ENCODE peak calls at places on chromosomes 7 and 10, in five cellular contexts. C, P, Q, D and O are unnamed samples.
A peak's percentile ranks its signal among the peaks of the same experiment; 100 is the strongest.

GRCh38 chr7:155788616-155789000 is 23.7 kb downstream of the SHH start:
- DNase-seq in C (no peak), D (no peak), P (no peak), Q (no peak), O (no peak)

GRCh38 chr10:103612462-103613365 is 119.2 kb downstream of the NEURL1 start:
- DNase-seq in Q (peak; percentile 34), P (no peak), C (peak; percentile 92), D (no peak), O (no peak)

GRCh38 chr10:75407716-75408511 is 6.3 kb upstream of the ZNF503 start:
- DNase-seq in P (peak; percentile 80), C (peak; percentile 28), D (peak; percentile 56), Q (no peak), O (no peak)

GRCh38 chr7:155209920-155210319 is 87.8 kb upstream of the INSIG1 start:
- DNase-seq in P (no peak), C (no peak), Q (no peak), D (no peak), O (no peak)

GRCh38 chr7:25662881-25663588 is 434.7 kb upstream of the NPVF start:
- DNase-seq in P (no peak), C (no peak), D (no peak), Q (no peak), O (no peak)

GRCh38 chr10:35356725-35357092 is 20.4 kb downstream of the CCNY start:
- DNase-seq in Q (no peak), D (no peak), P (no peak), C (no peak), O (no peak)

GRCh38 chr7:112205348-112206237 is 606 bp downstream of the DOCK4 start:
- DNase-seq in P (peak; percentile 75), D (peak; percentile 64), Q (no peak), C (peak; percentile 67), O (peak; percentile 26)

GRCh38 chr7:2968616-2969397 is 74.9 kb downstream of the CARD11 start:
- DNase-seq in Q (no peak), D (no peak), C (no peak), P (no peak), O (no peak)

GRCh38 chr7:109351493-109351892 is 781.8 kb downstream of the DNAJB9 start:
- DNase-seq in D (no peak), C (no peak), Q (no peak), P (no peak), O (no peak)

GRCh38 chr10:73931767-73932624 is 21.1 kb downstream of the PLAU start:
- DNase-seq in C (no peak), Q (no peak), D (peak; percentile 85), P (no peak), O (peak; percentile 75)

GRCh38 chr10:74936577-74937445 is 110.4 kb downstream of the KAT6B start:
- DNase-seq in P (no peak), D (no peak), C (peak; percentile 37), Q (no peak), O (no peak)

GRCh38 chr10:104582604-104582951 is 58.5 kb upstream of the SORCS3 start:
- DNase-seq in D (no peak), P (no peak), Q (no peak), C (no peak), O (no peak)

GRCh38 chr10:105585753-105586152 is 944.7 kb downstream of the SORCS3 start:
- DNase-seq in P (no peak), C (no peak), Q (peak; percentile 11), D (no peak), O (no peak)

GRCh38 chr10:31263903-31264302 is 55.1 kb upstream of the ZEB1 start:
- DNase-seq in Q (no peak), P (no peak), D (no peak), C (peak; percentile 50), O (no peak)

GRCh38 chr7:48312151-48312550 is 140.9 kb downstream of the ABCA13 start:
- DNase-seq in P (no peak), C (peak; percentile 5), Q (no peak), D (no peak), O (no peak)

GRCh38 chr7:150799156-150799555 is 1.0 kb downstream of the TMEM176B start:
- DNase-seq in C (no peak), P (no peak), Q (no peak), D (no peak), O (no peak)

GRCh38 chr10:3828404-3829192 is 43.6 kb upstream of the KLF6 start:
- DNase-seq in D (no peak), C (peak; percentile 82), Q (no peak), P (no peak), O (peak; percentile 66)

GRCh38 chr10:75283150-75284096 is 47.7 kb upstream of the COMTD1 start:
- DNase-seq in D (peak; percentile 78), Q (peak; percentile 47), C (peak; percentile 33), P (peak; percentile 78), O (no peak)

GRCh38 chr10:78436223-78436575 is 402.5 kb downstream of the RPS24 start:
- DNase-seq in Q (no peak), C (no peak), D (no peak), P (no peak), O (no peak)

GRCh38 chr10:30747633-30748032 is 118.1 kb upstream of the LYZL2 start:
- DNase-seq in Q (no peak), P (no peak), C (peak; percentile 66), D (no peak), O (no peak)

GRCh38 chr7:106604303-106604918 is 56.5 kb downstream of the CCDC71L start:
- DNase-seq in Q (no peak), P (no peak), C (no peak), D (no peak), O (no peak)

GRCh38 chr7:33854951-33855350 is 50.4 kb upstream of the BMPER start:
- DNase-seq in D (no peak), C (peak; percentile 86), Q (peak; percentile 60), P (no peak), O (no peak)

GRCh38 chr7:4820968-4821471 is 40.8 kb downstream of the PAPOLB start:
- DNase-seq in Q (no peak), D (peak; percentile 21), C (no peak), P (no peak), O (no peak)

GRCh38 chr10:133332936-133333699 is 3.6 kb downstream of the CALY start:
- DNase-seq in Q (no peak), D (no peak), P (no peak), C (no peak), O (no peak)

GRCh38 chr7:1883031-1883761 is 213.1 kb downstream of the ELFN1 start:
- DNase-seq in Q (peak; percentile 44), P (no peak), D (peak; percentile 58), C (peak; percentile 83), O (no peak)

GRCh38 chr7:91083855-91084644 is 180.2 kb upstream of the FZD1 start:
- DNase-seq in C (no peak), D (no peak), Q (no peak), P (no peak), O (no peak)

GRCh38 chr7:111903797-111904196 is 302.4 kb downstream of the DOCK4 start:
- DNase-seq in P (no peak), Q (no peak), D (no peak), C (no peak), O (no peak)

GRCh38 chr7:105346593-105347322 is 42.0 kb downstream of the SRPK2 start:
- DNase-seq in Q (no peak), D (no peak), P (no peak), C (no peak), O (no peak)

GRCh38 chr7:81767883-81768282 is 2.0 kb downstream of the HGF start:
- DNase-seq in D (no peak), P (no peak), Q (no peak), C (peak; percentile 71), O (no peak)

GRCh38 chr7:8433477-8434289 is at the start of gene NXPH1:
- DNase-seq in C (no peak), Q (no peak), D (peak; percentile 63), P (peak; percentile 74), O (no peak)

GRCh38 chr7:101172854-101173751 is 7.0 kb downstream of the NAT16 start:
- DNase-seq in Q (no peak), D (peak; percentile 39), C (peak; percentile 69), P (no peak), O (no peak)

GRCh38 chr10:117166420-117167345 is 28.6 kb upstream of the VAX1 start:
- DNase-seq in C (no peak), Q (no peak), D (peak; percentile 32), P (no peak), O (no peak)

GRCh38 chr7:152462995-152463713 is 27.4 kb upstream of the KMT2C start:
- DNase-seq in D (no peak), P (no peak), C (peak; percentile 56), Q (no peak), O (peak; percentile 24)

GRCh38 chr10:31940839-31941653 is 12.4 kb upstream of the ARHGAP12 start:
- DNase-seq in P (no peak), D (no peak), C (peak; percentile 96), Q (peak; percentile 91), O (no peak)

GRCh38 chr7:113519447-113519846 is 399.4 kb downstream of the PPP1R3A start:
- DNase-seq in D (no peak), Q (no peak), P (no peak), C (no peak), O (no peak)

GRCh38 chr10:96720422-96721206 is at the start of gene PIK3AP1:
- DNase-seq in Q (no peak), C (no peak), D (peak; percentile 84), P (no peak), O (peak; percentile 89)
- TF ChIP-seq CTCF in Q (no peak), C (no peak), D (no peak), P (no peak), O (no peak)

GRCh38 chr7:66088861-66089838 is 13.5 kb downstream of the ASL start:
- DNase-seq in Q (no peak), P (no peak), C (no peak), D (no peak), O (no peak)

GRCh38 chr7:66082083-66082482 is 6.5 kb downstream of the ASL start:
- DNase-seq in C (no peak), D (no peak), P (no peak), Q (no peak), O (no peak)

GRCh38 chr7:66078067-66078466 is 2.4 kb downstream of the ASL start:
- DNase-seq in D (no peak), P (no peak), Q (no peak), C (no peak), O (no peak)

GRCh38 chr7:66082886-66083415 is 7.3 kb downstream of the ASL start:
- DNase-seq in D (no peak), P (no peak), C (no peak), Q (no peak), O (no peak)

DNA sequence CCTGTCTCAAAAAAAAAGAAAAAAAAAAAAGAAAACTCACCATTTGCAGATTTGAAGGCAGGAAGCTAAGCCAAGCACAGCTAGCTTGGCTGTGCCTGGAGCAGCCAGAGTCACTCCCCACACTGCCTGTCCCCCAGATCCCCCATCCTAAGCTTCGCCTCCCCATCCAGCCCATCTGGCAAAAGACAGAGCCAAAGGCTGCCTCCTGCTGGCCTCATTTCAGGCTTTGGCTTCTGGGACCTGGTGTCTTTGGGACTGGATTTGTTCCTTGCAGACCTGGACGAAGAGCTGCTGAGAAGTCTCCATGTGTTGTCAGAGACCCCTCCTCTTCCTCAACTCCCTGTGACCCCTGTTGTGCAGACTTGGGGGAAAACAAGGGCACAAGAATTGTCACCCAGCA is 8.1 kb downstream of the ASL start:
- DNase-seq in Q (no peak), D (no peak), P (no peak), C (no peak), O (no peak)
- TF ChIP-seq CTCF in Q (no peak), D (peak; percentile 26), P (no peak), C (peak; percentile 12), O (no peak)

GRCh38 chr7:46786221-46786951 is 795.5 kb downstream of the TNS3 start:
- DNase-seq in D (no peak), P (no peak), Q (peak; percentile 39), C (peak; percentile 22), O (no peak)
- TF ChIP-seq CTCF in D (peak; percentile 40), P (peak; percentile 56), Q (peak; percentile 26), C (no peak), O (no peak)

GRCh38 chr7:142089035-142089434 is 22.5 kb upstream of the MGAM2 start:
- DNase-seq in P (no peak), Q (no peak), C (no peak), D (no peak), O (no peak)
- TF ChIP-seq CTCF in P (no peak), Q (no peak), C (no peak), D (peak; percentile 22), O (no peak)